ENCODE peak calls at places on chromosomes 1 and 21, in four cellular contexts. One of them, this sample, is unnamed.

GRCh38 chr1:230143534-230143933 is 76.5 kb downstream of the GALNT2 start:
- DNase-seq in GM23338: no peak
- DNase-seq in fibroblast of mammary gland: no peak
- DNase-seq in GM12864: no peak
- DNase-seq in this sample: no peak

GRCh38 chr21:41685511-41686149 is 81.2 kb downstream of the RIPK4 start:
- DNase-seq in GM23338: no peak
- DNase-seq in fibroblast of mammary gland: no peak
- DNase-seq in GM12864: no peak
- DNase-seq in this sample: no peak

GRCh38 chr1:7229696-7230095 is 444.4 kb downstream of the CAMTA1 start:
- DNase-seq in GM23338: no peak
- DNase-seq in fibroblast of mammary gland: peak
- DNase-seq in GM12864: no peak
- DNase-seq in this sample: no peak

GRCh38 chr1:163561570-163562295 is 240.0 kb downstream of the NUF2 start:
- DNase-seq in GM23338: peak
- DNase-seq in fibroblast of mammary gland: peak
- DNase-seq in GM12864: no peak
- DNase-seq in this sample: no peak

GRCh38 chr1:72000809-72001208 is 281.5 kb downstream of the NEGR1 start:
- DNase-seq in GM23338: peak
- DNase-seq in fibroblast of mammary gland: peak
- DNase-seq in GM12864: no peak
- DNase-seq in this sample: no peak

GRCh38 chr1:101745549-101745948 is 251.2 kb downstream of the OLFM3 start:
- DNase-seq in GM23338: no peak
- DNase-seq in fibroblast of mammary gland: no peak
- DNase-seq in GM12864: no peak
- DNase-seq in this sample: no peak

GRCh38 chr1:244881552-244882280 is 17.4 kb upstream of the HNRNPU start:
- DNase-seq in GM23338: no peak
- DNase-seq in fibroblast of mammary gland: no peak
- DNase-seq in GM12864: no peak
- DNase-seq in this sample: no peak

GRCh38 chr1:104797982-104798381 is 1048.3 kb downstream of the AMY1C start:
- DNase-seq in GM23338: no peak
- DNase-seq in fibroblast of mammary gland: no peak
- DNase-seq in GM12864: no peak
- DNase-seq in this sample: no peak

GRCh38 chr1:5949074-5949760 is 43.0 kb downstream of the NPHP4 start:
- DNase-seq in GM23338: peak
- DNase-seq in fibroblast of mammary gland: no peak
- DNase-seq in GM12864: no peak
- DNase-seq in this sample: no peak

GRCh38 chr1:185846672-185847440 is 112.7 kb downstream of the HMCN1 start:
- DNase-seq in GM23338: no peak
- DNase-seq in fibroblast of mammary gland: peak
- DNase-seq in GM12864: no peak
- DNase-seq in this sample: no peak

GRCh38 chr1:247352175-247352574 is 20.5 kb upstream of the ZNF496 start:
- DNase-seq in GM23338: no peak
- DNase-seq in fibroblast of mammary gland: no peak
- DNase-seq in GM12864: no peak
- DNase-seq in this sample: no peak

GRCh38 chr21:35974801-35975200 is 85.5 kb downstream of the SETD4 start:
- DNase-seq in GM23338: no peak
- DNase-seq in fibroblast of mammary gland: peak
- DNase-seq in GM12864: no peak
- DNase-seq in this sample: no peak

GRCh38 chr1:31897534-31898100 is 40.6 kb downstream of the PTP4A2 start:
- DNase-seq in GM23338: no peak
- DNase-seq in fibroblast of mammary gland: no peak
- DNase-seq in GM12864: no peak
- DNase-seq in this sample: no peak

GRCh38 chr1:41712687-41713086 is 206.0 kb downstream of the HIVEP3 start:
- DNase-seq in GM23338: no peak
- DNase-seq in fibroblast of mammary gland: no peak
- DNase-seq in GM12864: no peak
- DNase-seq in this sample: no peak

GRCh38 chr1:161933592-161934277 is 89.9 kb downstream of the OLFML2B start:
- DNase-seq in GM23338: no peak
- DNase-seq in fibroblast of mammary gland: no peak
- DNase-seq in GM12864: no peak
- DNase-seq in this sample: no peak

GRCh38 chr1:209839875-209840491 is 12.2 kb downstream of the UTP25 start:
- DNase-seq in GM23338: no peak
- DNase-seq in fibroblast of mammary gland: peak
- DNase-seq in GM12864: no peak
- DNase-seq in this sample: peak

GRCh38 chr1:33332881-33333280 is 12.0 kb upstream of the A3GALT2 start:
- DNase-seq in GM23338: no peak
- DNase-seq in fibroblast of mammary gland: no peak
- DNase-seq in GM12864: no peak
- DNase-seq in this sample: no peak

GRCh38 chr1:28296401-28297220 is 32.2 kb upstream of the MED18 start:
- DNase-seq in GM23338: peak
- DNase-seq in fibroblast of mammary gland: peak
- DNase-seq in GM12864: no peak
- DNase-seq in this sample: no peak

GRCh38 chr21:31182231-31183129 is 144.2 kb upstream of the KRTAP19-8 start:
- DNase-seq in GM23338: no peak
- DNase-seq in fibroblast of mammary gland: no peak
- DNase-seq in GM12864: no peak
- DNase-seq in this sample: peak

GRCh38 chr1:59595774-59596173 is 219.0 kb upstream of the HOOK1 start:
- DNase-seq in GM23338: no peak
- DNase-seq in fibroblast of mammary gland: peak
- DNase-seq in GM12864: no peak
- DNase-seq in this sample: no peak

GRCh38 chr1:185646202-185646683 is 87.9 kb upstream of the HMCN1 start:
- DNase-seq in GM23338: peak
- DNase-seq in fibroblast of mammary gland: peak
- DNase-seq in GM12864: no peak
- DNase-seq in this sample: no peak

GRCh38 chr1:222781251-222781650 is 33.6 kb upstream of the DISP1 start:
- DNase-seq in GM23338: no peak
- DNase-seq in fibroblast of mammary gland: no peak
- DNase-seq in GM12864: peak
- DNase-seq in this sample: no peak

GRCh38 chr1:244639561-244639960 is 13.4 kb upstream of the DESI2 start:
- DNase-seq in GM23338: no peak
- DNase-seq in fibroblast of mammary gland: no peak
- DNase-seq in GM12864: no peak
- DNase-seq in this sample: no peak

GRCh38 chr1:175179837-175180590 is 12.6 kb downstream of the KIAA0040 start:
- DNase-seq in GM23338: no peak
- DNase-seq in fibroblast of mammary gland: no peak
- DNase-seq in GM12864: no peak
- DNase-seq in this sample: no peak

GRCh38 chr1:228015276-228016180 is 8.7 kb downstream of the WNT3A start:
- DNase-seq in GM23338: no peak
- DNase-seq in fibroblast of mammary gland: peak
- DNase-seq in GM12864: no peak
- DNase-seq in this sample: no peak

GRCh38 chr1:54681396-54681795 is 34.3 kb upstream of the TTC4 start:
- DNase-seq in GM23338: peak
- DNase-seq in fibroblast of mammary gland: no peak
- DNase-seq in GM12864: no peak
- DNase-seq in this sample: no peak

This sample was measured in activated CD8-positive, alpha-beta T cell treated with anti-CD3 and anti-CD28 coated beads for 36 hours.